ENCODE peak calls at places on chromosomes 7 and 10, in five cellular contexts. Y, A, F, B and H are unnamed samples.

GRCh38 chr10:127153166-127153565 is 43.2 kb downstream of the INSYN2A start:
- DNase-seq in Y (peak; percentile 85), A (no peak), F (no peak), B (no peak), H (no peak)

GRCh38 chr10:114471906-114472873 is 67.9 kb upstream of the AFAP1L2 start:
- DNase-seq in Y (no peak), A (no peak), F (no peak), B (no peak), H (no peak)

GRCh38 chr10:45152726-45153125 is 152.0 kb downstream of the ZNF22 start:
- DNase-seq in Y (peak; percentile 64), A (peak; percentile 79), F (no peak), B (no peak), H (no peak)

GRCh38 chr7:3159445-3159844 is 115.8 kb upstream of the CARD11 start:
- DNase-seq in Y (no peak), A (no peak), F (no peak), B (no peak), H (no peak)

GRCh38 chr7:45203947-45204445 is 46.4 kb downstream of the RAMP3 start:
- DNase-seq in Y (peak; percentile 83), A (peak; percentile 26), F (no peak), B (no peak), H (no peak)

GRCh38 chr7:132713893-132714292 is 137.6 kb upstream of the PLXNA4 start:
- DNase-seq in Y (no peak), A (no peak), F (no peak), B (no peak), H (no peak)

GRCh38 chr7:80533287-80533686 is 21.4 kb upstream of the GNAT3 start:
- DNase-seq in Y (no peak), A (peak; percentile 33), F (no peak), B (no peak), H (no peak)

GRCh38 chr7:27652518-27652917 is 10.2 kb downstream of the HIBADH start:
- DNase-seq in Y (no peak), A (no peak), F (no peak), B (no peak), H (no peak)

GRCh38 chr10:51860257-51860656 is 160.9 kb upstream of the CSTF2T start:
- DNase-seq in Y (peak; percentile 80), A (peak; percentile 32), F (peak; percentile 75), B (peak; percentile 48), H (peak; percentile 88)

GRCh38 chr10:121928528-121928884 is 675 bp upstream of the ATE1 start:
- DNase-seq in Y (peak; percentile 39), A (peak; percentile 12), F (no peak), B (peak; percentile 55), H (no peak)

GRCh38 chr10:8043569-8044306 is 10.8 kb upstream of the GATA3 start:
- DNase-seq in Y (no peak), A (no peak), F (no peak), B (no peak), H (no peak)

DNA sequence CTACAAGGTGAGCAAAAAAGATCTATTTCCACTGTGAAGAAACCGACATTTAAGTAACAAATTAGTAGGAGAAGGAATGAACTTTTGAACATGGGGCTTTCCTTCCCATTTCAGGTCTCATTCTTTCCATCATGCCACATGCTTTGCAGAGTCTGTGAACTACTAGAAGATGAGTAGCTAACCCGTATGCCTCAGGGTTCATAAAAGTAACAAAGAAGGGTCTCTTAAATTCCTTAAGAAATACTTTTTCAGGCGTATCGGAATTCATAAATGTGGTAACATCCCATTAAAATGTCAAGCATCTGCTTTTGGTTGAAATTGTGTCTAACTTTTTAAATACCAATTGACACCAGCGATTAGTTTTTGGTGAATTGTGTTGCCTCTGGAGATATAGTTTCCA is 81.3 kb upstream of the TNS3 start:
- DNase-seq in Y (no peak), A (no peak), F (no peak), B (no peak), H (no peak)
- H3K4me1 ChIP-seq in Y (peaks cover 2% of the 10 kb centered on the region), A (no peaks in the 10 kb centered on the region), F (peaks cover 13% of the 10 kb centered on the region), B (no peaks in the 10 kb centered on the region), H (peaks cover 9% of the 10 kb centered on the region)

DNA sequence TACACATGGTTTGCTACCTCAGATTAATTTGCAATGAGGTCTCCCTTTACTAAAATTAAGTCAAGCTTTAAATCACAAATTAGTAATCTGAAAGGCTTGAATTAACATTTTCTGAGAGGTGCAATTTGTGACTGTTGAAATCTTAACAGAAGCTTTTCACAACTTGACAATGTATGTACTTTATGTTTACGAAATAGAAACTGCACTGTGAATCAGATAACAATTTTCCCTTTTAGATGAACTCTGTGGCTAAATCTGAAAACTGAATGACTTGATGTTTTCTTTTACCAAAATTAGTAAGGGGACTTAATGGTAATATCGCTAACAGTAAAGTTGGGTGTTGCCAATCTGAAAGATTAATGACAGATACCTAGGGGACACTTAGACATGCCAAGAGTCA is 197.6 kb downstream of the RAPGEF5 start:
- DNase-seq in Y (no peak), A (no peak), F (no peak), B (no peak), H (no peak)
- TF ChIP-seq CTCF in Y (no peak), A (no peak), F (no peak), B (no peak), H (no peak)

GRCh38 chr10:58513189-58514101 is 773 bp downstream of the BICC1 start:
- DNase-seq in Y (peak; percentile 78), A (peak; percentile 62), F (peak; percentile 76), B (peak; percentile 70), H (no peak)

GRCh38 chr10:58514102-58514472 is 1.4 kb downstream of the BICC1 start:
- DNase-seq in Y (no peak), A (peak; percentile 16), F (no peak), B (no peak), H (no peak)

GRCh38 chr10:58516118-58516517 is 3.4 kb downstream of the BICC1 start:
- DNase-seq in Y (no peak), A (peak; percentile 31), F (no peak), B (no peak), H (no peak)

GRCh38 chr10:58517071-58517470 is 4.4 kb downstream of the BICC1 start:
- DNase-seq in Y (no peak), A (no peak), F (no peak), B (no peak), H (no peak)

DNA sequence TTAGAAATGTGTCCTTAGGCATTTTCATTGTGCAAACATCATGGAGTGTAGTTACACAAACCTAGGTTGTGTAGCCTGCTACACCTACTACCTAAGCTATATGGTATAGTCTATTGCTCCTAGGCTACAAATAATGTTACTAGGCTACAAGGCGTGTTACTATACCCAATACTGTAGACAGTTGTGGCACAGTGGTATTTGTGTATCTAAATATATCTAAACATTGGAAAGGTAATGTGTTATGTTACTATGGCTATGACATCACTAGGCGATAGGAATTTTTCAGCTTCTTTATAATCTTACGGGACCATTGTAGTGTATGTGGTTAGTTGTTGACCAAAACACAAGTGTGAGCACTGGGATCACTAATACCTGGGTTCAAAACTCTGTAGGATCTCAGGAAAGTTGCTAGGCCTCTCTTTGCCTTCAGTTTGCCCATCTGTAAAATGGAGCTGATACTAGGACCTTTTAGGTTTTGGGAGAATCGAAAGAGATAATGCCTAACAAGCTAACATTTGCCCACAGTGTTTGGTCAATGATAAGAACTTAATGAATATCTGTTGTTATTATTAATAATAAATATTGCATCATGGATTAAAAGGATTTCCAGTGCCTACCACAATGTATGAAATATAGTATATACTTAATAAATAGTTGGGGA is 2.8 kb downstream of the BICC1 start:
- DNase-seq in Y (no peak), A (peak; percentile 41), F (no peak), B (no peak), H (no peak)
- H3K4me3 ChIP-seq in Y (peak overlapping the region; percentile 83), A (peak overlapping the region; percentile 90), F (peak overlapping the region; percentile 76), B (peak overlapping the region; percentile 1), H (no peak overlapping the region)

GRCh38 chr10:100368721-100369120 is 21.7 kb downstream of the SCD start:
- DNase-seq in Y (no peak), A (no peak), F (no peak), B (no peak), H (no peak)

GRCh38 chr10:100372415-100373297 is 25.6 kb downstream of the SCD start:
- DNase-seq in Y (no peak), A (no peak), F (no peak), B (no peak), H (no peak)

GRCh38 chr10:100370976-100371706 is 24.1 kb downstream of the SCD start:
- DNase-seq in Y (peak; percentile 93), A (peak; percentile 94), F (peak; percentile 93), B (peak; percentile 84), H (peak; percentile 53)

GRCh38 chr10:100373298-100374136 is 26.5 kb downstream of the SCD start:
- DNase-seq in Y (peak; percentile 99), A (peak; percentile 100), F (peak; percentile 99), B (peak; percentile 98), H (peak; percentile 99)

DNA sequence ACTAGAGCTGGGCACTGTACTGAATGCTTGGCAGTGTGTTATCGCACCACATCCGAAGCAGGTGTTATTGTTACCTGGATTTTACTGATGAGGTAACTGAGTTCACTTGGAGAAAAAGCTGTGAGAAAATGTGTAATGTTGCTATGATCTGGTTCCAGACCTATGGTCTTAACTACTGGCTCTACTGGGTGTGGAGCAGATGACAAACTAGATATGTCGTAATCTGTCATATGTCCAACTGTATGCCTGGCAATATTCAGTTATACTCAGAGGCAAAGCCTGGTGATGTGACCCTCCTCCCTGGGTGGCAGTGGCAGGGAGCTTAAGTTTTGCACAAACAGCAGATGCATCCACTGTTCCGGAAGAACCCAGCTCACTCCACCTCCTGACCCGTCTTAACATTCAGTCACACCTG is 23.5 kb downstream of the SCD start:
- DNase-seq in Y (peak; percentile 59), A (peak; percentile 84), F (no peak), B (peak; percentile 33), H (no peak)
- H3K4me1 ChIP-seq in Y (peaks cover 26% of the 10 kb centered on the region), A (peaks cover 55% of the 10 kb centered on the region), F (peaks cover 29% of the 10 kb centered on the region), B (peaks cover 26% of the 10 kb centered on the region), H (peaks cover 7% of the 10 kb centered on the region)

DNA sequence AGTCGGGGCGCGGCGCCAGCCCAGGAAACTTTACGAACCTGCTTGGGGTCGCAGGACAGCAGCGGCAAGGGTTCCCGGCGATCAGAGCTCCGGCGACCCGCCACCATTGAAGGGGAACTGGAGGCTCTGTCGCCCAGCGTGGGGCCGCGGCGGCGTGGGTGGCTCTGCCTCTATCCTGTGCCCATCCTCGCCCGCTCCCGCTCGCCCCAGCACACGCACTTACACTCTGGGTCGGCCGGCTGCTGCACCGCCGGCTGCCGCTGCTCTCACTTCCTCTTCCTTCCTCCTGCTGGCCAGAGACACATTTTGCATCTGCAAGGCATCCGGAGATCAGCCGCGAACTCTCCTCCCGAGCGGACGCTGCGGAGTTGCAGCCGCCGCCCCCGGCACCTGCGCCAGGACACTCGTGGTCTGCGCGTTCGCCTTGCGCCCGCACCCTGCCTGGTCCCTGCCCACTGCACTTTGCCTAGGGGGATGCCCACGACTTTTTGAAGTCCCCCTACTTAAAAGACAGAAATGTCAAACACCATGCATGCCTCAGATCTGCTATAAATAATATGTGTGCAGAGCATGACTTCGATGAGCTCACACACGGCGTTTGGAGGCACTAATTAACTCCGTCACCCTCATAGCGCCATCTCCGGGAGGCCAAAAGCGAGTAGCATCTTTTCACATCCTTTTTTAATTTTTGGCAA is at the start of gene ELMO1:
- DNase-seq in Y (peak; percentile 50), A (peak; percentile 57), F (peak; percentile 85), B (peak; percentile 84), H (peak; percentile 12)
- TF ChIP-seq CTCF in Y (no peak), A (peak; percentile 33), F (peak; percentile 46), B (peak; percentile 54), H (peak; percentile 30)

GRCh38 chr7:10888861-10889260 is 84.8 kb upstream of the PHF14 start:
- DNase-seq in Y (no peak), A (no peak), F (no peak), B (no peak), H (no peak)
- H3K4me3 ChIP-seq in Y (no peak overlapping the region), A (no peak overlapping the region), F (no peak overlapping the region), B (no peak overlapping the region), H (no peak overlapping the region)